ENCODE peak calls at places on chromosomes 2 and 18, in four cellular contexts. Y is GM12878, N is H1, E is HepG2. C is an unnamed sample.

GRCh38 chr18:27685807-27686412 is 491.0 kb downstream of the CDH2 start:
- DNase-seq in Y (no peak), E (peak), N (no peak), C (no peak)

GRCh38 chr2:111135910-111136297 is 15.2 kb downstream of the BCL2L11 start:
- DNase-seq in N (no peak), Y (no peak), E (peak), C (no peak)

GRCh38 chr2:232687382-232688160 is 9.6 kb upstream of the GIGYF2 start:
- DNase-seq in N (no peak), Y (no peak), E (no peak), C (no peak)

GRCh38 chr2:85560812-85561279 is 447 bp downstream of the GGCX start:
- DNase-seq in Y (no peak), N (no peak), E (no peak), C (no peak)

GRCh38 chr2:88188741-88189140 is 18.6 kb downstream of the THNSL2 start:
- DNase-seq in E (no peak), N (no peak), Y (no peak), C (no peak)

GRCh38 chr2:3414133-3414856 is 34.8 kb downstream of the TRAPPC12 start:
- DNase-seq in Y (no peak), E (no peak), N (no peak), C (no peak)

GRCh38 chr2:188956290-188956689 is 17.9 kb upstream of the COL3A1 start:
- DNase-seq in Y (no peak), E (no peak), N (no peak), C (no peak)

GRCh38 chr2:28613181-28613580 is 117.3 kb downstream of the PLB1 start:
- DNase-seq in E (no peak), Y (no peak), N (no peak), C (no peak)

GRCh38 chr2:171523339-171523931 is 1.2 kb downstream of the CYBRD1 start:
- DNase-seq in E (peak), Y (no peak), N (no peak), C (no peak)

GRCh38 chr2:32422133-32422532 is 65.3 kb downstream of the BIRC6 start:
- DNase-seq in N (no peak), Y (no peak), E (no peak), C (no peak)

GRCh38 chr2:129144082-129144791 is 825.6 kb upstream of the HS6ST1 start:
- DNase-seq in E (no peak), N (no peak), Y (no peak), C (no peak)

GRCh38 chr2:128485761-128486639 is 167.3 kb upstream of the HS6ST1 start:
- DNase-seq in E (no peak), Y (no peak), N (no peak), C (no peak)

GRCh38 chr2:134574610-134575332 is 144.0 kb downstream of the TMEM163 start:
- DNase-seq in N (no peak), E (no peak), Y (no peak), C (no peak)

GRCh38 chr2:18117592-18117991 is 239.1 kb downstream of the KCNS3 start:
- DNase-seq in E (peak), N (no peak), Y (no peak), C (peak)

GRCh38 chr2:18122544-18123210 is 244.2 kb downstream of the KCNS3 start:
- DNase-seq in Y (no peak), E (no peak), N (no peak), C (no peak)

GRCh38 chr2:18123211-18123570 is 244.7 kb downstream of the KCNS3 start:
- DNase-seq in E (no peak), N (no peak), Y (no peak), C (no peak)

GRCh38 chr2:18118703-18119102 is 240.2 kb downstream of the KCNS3 start:
- DNase-seq in Y (no peak), E (no peak), N (no peak), C (no peak)

GRCh38 chr2:18119883-18120282 is 241.4 kb downstream of the KCNS3 start:
- DNase-seq in E (no peak), N (no peak), Y (no peak), C (no peak)
- TF ChIP-seq SUZ12 in E (no peak), N (no peak), Y (no peak), C (no peak)

DNA sequence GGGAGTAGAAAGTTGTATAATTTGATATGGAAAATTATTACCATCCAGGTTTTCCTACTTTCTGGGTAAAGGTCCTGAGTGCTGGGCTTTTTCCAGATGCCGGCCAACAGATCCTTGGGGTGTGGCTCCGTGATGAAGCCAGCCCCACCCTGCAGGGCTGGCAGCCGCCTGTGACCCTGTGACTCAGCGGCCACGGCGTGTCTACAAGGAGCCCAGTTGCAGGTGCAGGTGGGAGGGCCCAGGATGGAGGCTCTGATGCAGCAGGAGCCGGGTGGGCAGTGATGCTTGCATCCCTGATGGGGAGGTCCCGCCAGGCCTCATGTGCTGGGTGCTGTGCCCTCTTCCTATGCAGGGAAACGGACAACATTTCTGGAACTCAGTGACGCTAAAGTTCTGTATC is 96.0 kb upstream of the ALKAL2 start:
- DNase-seq in N (no peak), Y (no peak), E (no peak), C (no peak)
- H3K4me3 ChIP-seq in N (no peak), Y (no peak), E (no peak), C (no peak)

GRCh38 chr2:221258464-221258863 is 313.6 kb downstream of the EPHA4 start:
- DNase-seq in Y (no peak), E (no peak), N (no peak), C (no peak)

GRCh38 chr2:221268631-221269030 is 303.5 kb downstream of the EPHA4 start:
- DNase-seq in Y (no peak), N (no peak), E (no peak), C (no peak)

GRCh38 chr2:221264318-221264717 is 307.8 kb downstream of the EPHA4 start:
- DNase-seq in N (no peak), Y (no peak), E (no peak), C (no peak)

GRCh38 chr2:221263572-221263971 is 308.5 kb downstream of the EPHA4 start:
- DNase-seq in Y (no peak), N (no peak), E (no peak), C (no peak)

GRCh38 chr2:221262651-221263050 is 309.5 kb downstream of the EPHA4 start:
- DNase-seq in Y (no peak), E (no peak), N (no peak), C (no peak)
- TF ChIP-seq SUZ12 in Y (no peak), E (no peak), N (no peak), C (no peak)

GRCh38 chr2:109409347-109410020 is 204.3 kb downstream of the SEPTIN10 start:
- DNase-seq in N (no peak), Y (no peak), E (no peak), C (no peak)
- H3K4me3 ChIP-seq in N (no peak), Y (no peak), E (no peak), C (no peak)

GRCh38 chr2:46171441-46171953 is 125.7 kb upstream of the EPAS1 start:
- DNase-seq in N (no peak), E (no peak), Y (no peak), C (peak)

GRCh38 chr2:46167924-46168323 is 129.3 kb upstream of the EPAS1 start:
- DNase-seq in Y (no peak), E (no peak), N (no peak), C (no peak)

GRCh38 chr2:46170011-46170410 is 127.2 kb upstream of the EPAS1 start:
- DNase-seq in N (no peak), Y (no peak), E (no peak), C (no peak)

GRCh38 chr2:46170611-46171385 is 126.4 kb upstream of the EPAS1 start:
- DNase-seq in Y (no peak), E (no peak), N (no peak), C (no peak)

DNA sequence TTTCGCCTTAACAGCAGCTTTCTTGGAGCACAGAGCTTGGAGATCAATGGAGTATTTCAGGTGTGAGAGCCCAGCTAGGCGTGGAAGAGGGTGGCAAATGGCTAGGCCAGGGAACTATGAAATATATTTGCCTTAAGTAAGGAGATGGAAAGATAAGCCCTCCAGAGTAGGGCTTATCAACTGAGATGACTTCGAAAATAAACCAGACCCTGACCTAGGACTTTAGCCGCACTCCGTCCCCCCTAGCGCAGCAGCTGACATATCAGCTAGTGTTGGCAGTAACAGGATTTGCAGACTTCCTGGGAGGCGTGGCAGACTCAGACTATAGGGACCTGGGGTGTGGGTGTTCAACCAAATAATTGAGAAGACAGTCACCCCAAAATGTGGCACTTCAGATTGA is 127.8 kb upstream of the EPAS1 start:
- DNase-seq in E (no peak), N (no peak), Y (no peak), C (no peak)
- TF ChIP-seq SUZ12 in E (no peak), N (no peak), Y (no peak), C (no peak)

GRCh38 chr2:56229397-56230060 is 45.7 kb downstream of the CCDC85A start:
- DNase-seq in N (no peak), Y (no peak), E (no peak), C (no peak)
- H3K4me3 ChIP-seq in N (no peak), Y (no peak), E (no peak), C (no peak)

DNA sequence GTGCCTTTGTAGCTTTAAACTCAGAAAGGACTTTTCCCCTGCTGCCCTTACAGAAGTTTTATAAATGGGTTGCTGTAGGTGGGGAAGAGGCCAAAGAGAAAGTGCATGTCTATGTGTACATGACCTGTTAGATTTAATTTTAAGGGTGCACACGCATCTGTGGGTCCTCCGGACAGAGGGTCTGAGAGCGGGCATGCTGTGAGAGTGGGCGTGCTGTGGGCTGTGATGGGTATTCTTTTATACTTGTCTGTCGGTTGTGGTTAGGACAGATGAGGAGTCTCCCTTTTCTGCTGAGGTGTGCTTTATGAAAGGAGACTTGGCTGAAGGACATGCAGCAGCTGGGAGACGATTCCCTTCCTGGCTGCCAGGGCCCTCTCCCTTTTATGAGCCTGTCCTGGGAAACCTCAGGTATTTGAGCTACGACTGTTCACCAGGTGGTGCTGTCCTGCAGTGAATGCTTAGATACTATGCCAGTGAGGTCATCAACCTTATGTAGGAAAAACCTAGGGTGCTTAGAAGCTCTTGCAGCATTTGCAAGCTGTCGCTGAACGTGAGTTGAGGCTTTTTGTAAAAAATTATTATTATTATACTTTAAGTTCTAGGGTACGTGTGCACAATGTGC is 67.5 kb downstream of the TANC1 start:
- DNase-seq in N (peak), Y (no peak), E (peak), C (peak)
- TF ChIP-seq SUZ12 in N (no peak), Y (no peak), E (no peak), C (no peak)